ENCODE peak calls at places on chromosomes 7 and 10, in nine cellular contexts. T is transverse colon, P is adrenal gland, I is testis, E is mammary epithelial cell, K is right atrium auricular region, O is left ventricle myocardium inferior, X is PC-9, Z is neural progenitor cell. W is an unnamed sample.

GRCh38 chr10:103397191-103397825 is 882 bp downstream of the PDCD11 start:
- DNase-seq in T (no peak), I (no peak), O (no peak), X (peak; percentile 34), Z (no peak), P (no peak), K (no peak), E (peak; percentile 36), W (no peak)

GRCh38 chr10:110786172-110786571 is 85.6 kb upstream of the PDCD4 start:
- DNase-seq in I (no peak), K (no peak), P (no peak), O (no peak), E (peak; percentile 20), Z (no peak), T (no peak), X (no peak), W (no peak)

GRCh38 chr7:155669717-155670505 is 25.4 kb downstream of the RBM33 start:
- DNase-seq in T (no peak), Z (no peak), P (no peak), O (no peak), X (no peak), K (no peak), I (no peak), E (no peak), W (no peak)

GRCh38 chr7:148436135-148436534 is 154.4 kb upstream of the C7orf33 start:
- DNase-seq in P (no peak), Z (no peak), E (no peak), X (no peak), T (no peak), K (no peak), I (no peak), O (no peak), W (no peak)

GRCh38 chr7:30553141-30553540 is 41.5 kb upstream of the GARS1 start:
- DNase-seq in O (no peak), Z (no peak), E (no peak), P (no peak), I (no peak), T (no peak), X (no peak), K (no peak), W (no peak)

GRCh38 chr7:12524794-12525386 is 45.6 kb upstream of the SCIN start:
- DNase-seq in K (no peak), Z (peak; percentile 55), X (peak; percentile 56), P (no peak), I (no peak), T (no peak), E (peak; percentile 28), O (no peak), W (no peak)

GRCh38 chr7:30179016-30179436 is 44.2 kb downstream of the MTURN start:
- DNase-seq in T (no peak), X (no peak), Z (no peak), I (no peak), E (no peak), O (no peak), P (no peak), K (no peak), W (no peak)

GRCh38 chr10:5284311-5285057 is 80.3 kb upstream of the UCN3 start:
- DNase-seq in E (peak; percentile 23), P (no peak), I (no peak), Z (no peak), K (no peak), T (no peak), O (no peak), X (peak; percentile 66), W (no peak)

GRCh38 chr10:132637477-132638129 is 100.0 kb downstream of the INPP5A start:
- DNase-seq in X (no peak), I (no peak), K (no peak), P (no peak), T (no peak), E (peak; percentile 26), Z (peak; percentile 51), O (peak; percentile 5), W (peak; percentile 26)

GRCh38 chr7:20650782-20651181 is 35.3 kb downstream of the ABCB5 start:
- DNase-seq in K (no peak), P (no peak), Z (no peak), I (no peak), E (no peak), O (no peak), T (no peak), X (no peak), W (no peak)

GRCh38 chr10:133464582-133465031 is 10.9 kb downstream of the SCART1 start:
- DNase-seq in E (no peak), T (no peak), O (peak; percentile 6), I (no peak), K (peak; percentile 46), Z (no peak), P (peak; percentile 35), X (no peak), W (no peak)

GRCh38 chr7:84613411-84613810 is 418.8 kb upstream of the SEMA3A start:
- DNase-seq in I (no peak), O (no peak), K (no peak), P (no peak), Z (no peak), T (no peak), E (no peak), X (no peak), W (no peak)

GRCh38 chr7:4631664-4632171 is 50.4 kb upstream of the FOXK1 start:
- DNase-seq in P (peak; percentile 92), T (peak; percentile 85), K (peak; percentile 94), I (peak; percentile 84), E (peak; percentile 87), X (peak; percentile 76), Z (peak; percentile 90), O (peak; percentile 76), W (no peak)

GRCh38 chr10:73459683-73460314 is 26.4 kb upstream of the MSS51 start:
- DNase-seq in K (no peak), P (no peak), X (no peak), I (no peak), T (no peak), O (no peak), E (no peak), Z (no peak), W (no peak)

GRCh38 chr10:124225029-124225467 is 131.7 kb upstream of the CHST15 start:
- DNase-seq in O (no peak), I (no peak), P (peak; percentile 39), Z (no peak), K (no peak), X (no peak), T (no peak), E (no peak), W (no peak)

GRCh38 chr10:101224910-101225823 is 4.1 kb downstream of the LBX1 start:
- DNase-seq in O (no peak), K (no peak), Z (peak; percentile 77), I (no peak), P (no peak), X (no peak), T (no peak), E (no peak), W (no peak)
- H3K27me3 ChIP-seq in O (peaks cover 100% of the 10 kb centered on the region), K (peaks cover 55% of the 10 kb centered on the region), Z (peaks cover 100% of the 10 kb centered on the region), I (peaks cover 10% of the 10 kb centered on the region), P (peaks cover 99% of the 10 kb centered on the region), X (peaks cover 37% of the 10 kb centered on the region), T (peaks cover 100% of the 10 kb centered on the region), E (peaks cover 56% of the 10 kb centered on the region), W (peaks cover 63% of the 10 kb centered on the region)

GRCh38 chr10:117536359-117536861 is 6.1 kb upstream of the EMX2 start:
- DNase-seq in Z (no peak), T (no peak), I (no peak), P (no peak), E (no peak), K (no peak), O (no peak), X (no peak), W (no peak)

GRCh38 chr10:117534321-117535044 is 8.1 kb upstream of the EMX2 start:
- DNase-seq in I (no peak), O (no peak), K (no peak), E (no peak), Z (peak; percentile 64), X (no peak), P (no peak), T (no peak), W (no peak)

GRCh38 chr10:117533507-117534281 is 8.9 kb upstream of the EMX2 start:
- DNase-seq in T (no peak), P (no peak), K (no peak), E (no peak), I (no peak), Z (peak; percentile 58), X (no peak), O (no peak), W (no peak)

GRCh38 chr10:117535752-117536358 is 6.7 kb upstream of the EMX2 start:
- DNase-seq in Z (peak; percentile 57), K (no peak), X (no peak), T (no peak), E (no peak), I (no peak), O (no peak), P (peak; percentile 43), W (no peak)

DNA sequence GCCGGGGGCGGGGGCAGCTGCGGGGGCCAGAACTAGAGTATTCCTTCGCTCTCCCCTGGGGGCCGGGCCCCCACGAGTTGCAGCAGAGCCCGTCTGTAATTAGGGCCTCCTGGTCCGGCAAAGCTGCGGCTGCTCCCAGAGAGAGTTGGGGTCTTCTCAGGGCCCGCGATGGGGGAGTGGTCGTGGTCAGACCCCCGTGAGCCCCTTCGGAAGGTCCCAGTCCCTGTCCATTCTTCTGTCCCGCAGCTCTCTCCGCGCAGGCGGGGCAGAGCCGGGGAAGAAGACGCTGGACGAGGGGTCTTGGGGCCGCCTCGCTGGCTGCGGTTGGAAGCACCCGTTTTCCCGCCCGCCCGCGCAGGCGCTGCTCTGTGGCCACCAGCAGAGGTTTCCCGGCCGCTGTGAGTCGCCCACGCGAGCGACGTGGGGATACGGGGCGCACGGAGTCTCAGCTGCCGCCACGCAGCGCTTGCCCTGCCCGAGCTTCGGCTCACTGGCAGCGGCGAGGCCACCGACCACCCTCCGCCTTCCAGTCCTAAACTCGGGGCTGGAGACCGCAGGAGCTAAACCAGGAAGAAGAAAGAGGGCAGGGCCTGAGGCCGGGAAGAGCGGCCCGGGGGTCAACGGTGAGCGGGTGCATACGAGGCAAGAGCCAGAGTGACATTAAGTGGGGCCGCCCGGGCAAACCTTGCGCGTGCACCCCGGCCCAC is 7.3 kb upstream of the EMX2 start:
- DNase-seq in O (no peak), K (no peak), E (no peak), Z (peak; percentile 72), P (no peak), I (no peak), X (no peak), T (no peak), W (no peak)
- H3K4me3 ChIP-seq in O (peak overlapping the region; percentile 57), K (peak overlapping the region; percentile 42), E (peak overlapping the region; percentile 44), Z (peak overlapping the region; percentile 46), P (peak overlapping the region; percentile 9), I (peak overlapping the region; percentile 32), X (no peak overlapping the region), T (peak overlapping the region; percentile 5), W (no peak overlapping the region)

DNA sequence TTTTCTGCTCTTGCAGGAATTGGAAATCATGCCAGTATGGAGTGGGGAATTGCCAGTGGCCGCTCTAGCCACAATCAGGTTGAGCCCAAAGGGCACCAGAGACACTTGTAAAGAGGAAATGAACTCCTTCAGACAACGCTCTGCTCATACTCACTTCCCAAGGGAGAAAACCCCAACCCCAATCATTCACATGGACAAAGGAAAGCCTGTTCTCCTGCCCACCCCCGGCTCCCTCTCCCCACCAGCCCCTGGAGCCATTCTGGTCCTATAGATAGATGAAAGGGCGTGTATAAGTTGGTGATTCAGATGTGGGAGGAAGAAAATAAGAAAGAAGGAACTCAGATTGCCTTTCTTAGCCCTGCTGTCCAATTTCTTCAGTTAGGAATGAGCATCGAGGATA is 57.4 kb downstream of the GFRA1 start:
- DNase-seq in X (no peak), T (no peak), P (no peak), E (no peak), I (no peak), K (no peak), O (no peak), Z (no peak), W (no peak)
- H3K4me1 ChIP-seq in X (no peaks in the 10 kb centered on the region), T (no peaks in the 10 kb centered on the region), P (no peaks in the 10 kb centered on the region), E (no peaks in the 10 kb centered on the region), I (no peaks in the 10 kb centered on the region), K (peaks cover 3% of the 10 kb centered on the region), O (no peaks in the 10 kb centered on the region), Z (no peaks in the 10 kb centered on the region), W (no peaks in the 10 kb centered on the region)

GRCh38 chr7:1227814-1228534 is 4.7 kb upstream of the UNCX start:
- DNase-seq in T (no peak), E (no peak), I (no peak), K (no peak), Z (peak; percentile 55), O (no peak), P (no peak), X (no peak), W (no peak)
- H3K27me3 ChIP-seq in T (peaks cover 100% of the 10 kb centered on the region), E (peaks cover 74% of the 10 kb centered on the region), I (no peaks in the 10 kb centered on the region), K (peaks cover 49% of the 10 kb centered on the region), Z (peaks cover 100% of the 10 kb centered on the region), O (peaks cover 100% of the 10 kb centered on the region), P (peaks cover 94% of the 10 kb centered on the region), X (peaks cover 65% of the 10 kb centered on the region), W (peaks cover 61% of the 10 kb centered on the region)

W was measured in CD8-positive, alpha-beta T cell.